ENCODE peak calls at places on chromosomes 5 and 9, in five cellular contexts. V is GM23248, T is PC-3, U is mammary epithelial cell, E is HCT116. K is an unnamed sample.

GRCh38 chr5:52859619-52860018 is 71.9 kb downstream of the ITGA1 start:
- DNase-seq in U (peak; percentile 19), T (peak; percentile 5), E (no peak), V (peak; percentile 85), K (peak; percentile 97)

GRCh38 chr9:27349681-27350080 is 52.7 kb upstream of the EQTN start:
- DNase-seq in T (no peak), E (no peak), U (no peak), V (no peak), K (no peak)

GRCh38 chr5:35003018-35003957 is 44.5 kb downstream of the AGXT2 start:
- DNase-seq in E (peak; percentile 29), V (peak; percentile 64), U (peak; percentile 42), T (peak; percentile 77), K (peak; percentile 26)

GRCh38 chr9:93813221-93813620 is 141.9 kb downstream of the BARX1 start:
- DNase-seq in E (no peak), T (no peak), V (no peak), U (no peak), K (no peak)

GRCh38 chr5:95424016-95424415 is 32.9 kb downstream of the FAM81B start:
- DNase-seq in U (no peak), V (no peak), T (no peak), E (no peak), K (no peak)

GRCh38 chr5:132267931-132268501 is 10.5 kb downstream of the PDLIM4 start:
- DNase-seq in E (no peak), T (no peak), V (no peak), U (no peak), K (no peak)

GRCh38 chr9:126386088-126386487 is 59.5 kb downstream of the MVB12B start:
- DNase-seq in U (no peak), E (no peak), T (peak; percentile 43), V (peak; percentile 43), K (no peak)

GRCh38 chr5:176716320-176716719 is 69.0 kb downstream of the TSPAN17 start:
- DNase-seq in U (peak; percentile 84), T (peak; percentile 88), V (peak; percentile 65), E (peak; percentile 15), K (peak; percentile 72)

GRCh38 chr9:127130661-127131538 is 8.5 kb upstream of the ANGPTL2 start:
- DNase-seq in U (peak; percentile 84), E (no peak), V (peak; percentile 98), T (peak; percentile 42), K (peak; percentile 97)

GRCh38 chr9:18385676-18386075 is 88.3 kb upstream of the ADAMTSL1 start:
- DNase-seq in T (no peak), V (peak; percentile 81), U (no peak), E (no peak), K (no peak)

GRCh38 chr5:164475339-164475977 is 970.0 kb downstream of the MAT2B start:
- DNase-seq in E (no peak), U (peak; percentile 3), V (peak; percentile 10), T (peak; percentile 31), K (peak; percentile 40)

GRCh38 chr9:122226142-122226757 is 2.5 kb downstream of the LHX6 start:
- DNase-seq in T (no peak), U (no peak), V (no peak), E (no peak), K (no peak)

GRCh38 chr9:122228906-122229837 is at the start of gene LHX6:
- DNase-seq in T (peak; percentile 38), U (peak; percentile 54), V (peak; percentile 66), E (no peak), K (peak; percentile 27)

GRCh38 chr9:122226758-122227575 is 1.8 kb downstream of the LHX6 start:
- DNase-seq in V (no peak), T (no peak), U (no peak), E (no peak), K (no peak)

GRCh38 chr9:122227576-122227903 is 1.2 kb downstream of the LHX6 start:
- DNase-seq in T (peak; percentile 16), U (no peak), E (no peak), V (no peak), K (no peak)

DNA sequence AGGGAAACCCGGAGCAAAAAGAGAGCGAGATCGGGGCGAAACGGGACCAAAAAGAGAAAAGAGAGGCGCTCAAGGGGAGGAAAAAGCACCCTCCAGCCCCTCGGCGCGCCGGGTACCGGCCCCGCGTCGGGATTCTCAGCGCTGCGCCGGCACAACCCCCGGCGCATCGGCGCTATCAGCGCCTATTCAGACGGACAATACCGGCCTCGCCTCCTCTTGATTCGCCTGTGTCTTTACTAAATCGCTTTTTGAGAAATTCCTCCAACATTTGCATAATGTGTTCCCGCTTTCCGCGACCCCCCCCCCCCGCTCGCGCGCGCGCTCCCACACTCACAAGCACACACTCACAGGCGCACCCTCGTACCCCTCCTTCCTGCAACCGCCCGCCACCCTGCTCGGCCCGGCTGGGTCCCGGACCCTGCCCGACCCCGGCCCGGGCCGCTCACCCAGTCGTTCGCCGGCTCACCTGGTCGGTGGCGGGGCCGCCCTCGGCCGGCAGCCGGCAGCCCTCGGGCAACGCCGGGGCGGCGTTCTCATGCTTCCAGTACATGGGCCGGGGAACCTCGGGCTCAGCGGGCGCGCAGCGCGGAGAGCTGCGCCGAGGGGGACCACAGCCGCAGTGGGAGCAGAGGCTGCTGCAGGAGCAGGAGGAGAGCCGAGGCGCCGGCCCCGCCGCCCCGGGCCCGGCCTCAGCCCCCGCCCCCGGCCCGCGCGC is 409 bp downstream of the LHX6 start:
- DNase-seq in V (peak; percentile 49), U (no peak), T (no peak), E (no peak), K (no peak)
- TF ChIP-seq EZH2 in V (peak; percentile 95), U (peak; percentile 45), T (no peak), E (no peak), K (peak; percentile 79)

GRCh38 chr5:142421158-142421617 is 96.4 kb upstream of the SPRY4 start:
- DNase-seq in T (no peak), U (no peak), E (no peak), V (no peak), K (no peak)
- H3K4me2 ChIP-seq in T (no peak overlapping the region), U (no peak overlapping the region), E (peak overlapping the region; percentile 2), V (no peak overlapping the region), K (no peak overlapping the region)

GRCh38 chr9:74497750-74498615 is 848 bp downstream of the RORB start:
- DNase-seq in U (peak; percentile 52), T (no peak), V (peak; percentile 40), E (no peak), K (peak; percentile 57)
- TF ChIP-seq EZH2 in U (peak; percentile 67), T (peak; percentile 46), V (peak; percentile 15), E (no peak), K (peak; percentile 45)

GRCh38 chr9:134660407-134660806 is 18.8 kb downstream of the COL5A1 start:
- DNase-seq in V (no peak), T (peak; percentile 7), U (no peak), E (peak; percentile 22), K (no peak)
- H3K4me2 ChIP-seq in V (peak overlapping the region; percentile 38), T (no peak overlapping the region), U (no peak overlapping the region), E (no peak overlapping the region), K (no peak overlapping the region)

GRCh38 chr5:135032613-135033025 is 1.4 kb downstream of the PITX1 start:
- DNase-seq in T (no peak), U (no peak), E (no peak), V (peak; percentile 15), K (no peak)

GRCh38 chr5:135031813-135032612 is 2.0 kb downstream of the PITX1 start:
- DNase-seq in V (no peak), T (peak; percentile 2), E (no peak), U (no peak), K (peak; percentile 36)

GRCh38 chr5:135034186-135034962 is at the start of gene PITX1:
- DNase-seq in U (peak; percentile 60), V (peak; percentile 44), T (peak; percentile 65), E (peak; percentile 33), K (peak; percentile 40)

GRCh38 chr5:135033866-135034185 is 202 bp downstream of the PITX1 start:
- DNase-seq in U (no peak), T (no peak), E (no peak), V (peak; percentile 62), K (no peak)

DNA sequence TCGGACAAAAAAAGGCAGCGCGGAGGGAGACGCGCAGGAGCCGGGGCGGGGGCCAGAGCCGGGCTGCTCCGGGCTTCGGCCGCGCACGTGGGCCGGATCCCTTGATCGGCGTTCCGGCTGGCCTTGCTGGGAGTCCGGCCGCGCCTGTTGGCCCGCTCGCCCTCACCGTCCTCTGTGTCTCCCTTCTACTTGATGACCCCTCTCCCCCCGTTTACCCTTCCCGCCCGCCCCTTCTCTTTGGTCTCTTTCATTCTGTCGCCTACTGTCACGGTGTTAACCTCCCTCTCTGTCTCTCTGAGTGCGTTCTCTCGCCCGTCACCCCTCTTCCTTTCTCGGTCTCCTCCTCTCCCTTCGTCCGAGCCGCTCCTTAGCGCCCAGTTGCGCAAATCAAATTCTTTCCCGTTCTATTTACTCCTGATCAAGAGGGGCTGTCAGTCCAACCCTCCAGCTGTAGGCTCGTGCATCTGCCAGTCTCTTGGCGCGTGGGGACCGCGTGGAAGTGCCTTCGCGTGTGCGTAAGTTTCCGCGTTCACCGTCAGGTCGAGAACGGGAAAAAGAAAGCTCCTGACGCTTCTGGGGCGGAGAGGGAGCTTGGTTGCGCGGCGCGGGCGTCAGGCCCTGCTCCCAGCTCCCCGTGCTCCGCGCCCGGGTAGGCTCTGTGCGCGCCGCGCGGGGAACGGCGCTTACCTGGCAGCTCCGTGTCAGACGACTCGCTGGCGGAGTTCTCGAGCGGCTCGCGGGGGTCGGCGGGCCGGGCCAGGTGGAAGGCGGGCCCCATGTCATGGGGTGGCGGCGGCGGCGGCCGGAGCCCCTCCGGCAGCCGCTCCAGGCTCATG is 784 bp downstream of the PITX1 start:
- DNase-seq in T (peak; percentile 24), U (peak; percentile 75), V (peak; percentile 54), E (no peak), K (peak; percentile 35)
- TF ChIP-seq EZH2 in T (no peak), U (no peak), V (peak; percentile 80), E (no peak), K (peak; percentile 95)

K was measured in fibroblast of lung.